ENCODE peak calls at places on chromosome 14, in ten cellular contexts. M is NCI-H2081 treated with DMSO at 0.1 percent for 48 hours; Q is amygdala; B is BJ; D is hypothalamus; N is activated gamma-delta T cell treated with Interleukin-2 at 50 U/mL for 16 hours; Z is effector CD4-positive, alpha-beta T cell; V is A172; A is stromal cell of bone marrow; Y is NCI-H1105. H is an unnamed sample.

GRCh38 chr14:92463141-92463540 is 50.4 kb upstream of the RIN3 start:
- DNase-seq in M (no peak), Q (no peak), B (no peak), D (no peak), N (no peak), Z (no peak), V (no peak), A (no peak), Y (no peak), H (no peak)

GRCh38 chr14:80751285-80751684 is 190.3 kb downstream of the CEP128 start:
- DNase-seq in M (no peak), Q (no peak), B (no peak), D (no peak), N (no peak), Z (no peak), V (no peak), A (no peak), Y (no peak), H (no peak)

GRCh38 chr14:105582639-105583038 is 56.3 kb downstream of the TMEM121 start:
- DNase-seq in M (no peak), Q (no peak), B (no peak), D (no peak), N (peak; percentile 2), Z (no peak), V (no peak), A (no peak), Y (no peak), H (no peak)

GRCh38 chr14:75069811-75070145 is 337 bp downstream of the ZC2HC1C start:
- DNase-seq in M (no peak), Q (no peak), B (no peak), D (no peak), N (no peak), Z (no peak), V (no peak), A (no peak), Y (no peak), H (no peak)

GRCh38 chr14:79658224-79658623 is 553.1 kb downstream of the DIO2 start:
- DNase-seq in M (no peak), Q (no peak), B (no peak), D (no peak), N (no peak), Z (no peak), V (no peak), A (no peak), Y (no peak), H (no peak)

GRCh38 chr14:66645716-66646115 is 137.8 kb downstream of the GPHN start:
- DNase-seq in M (no peak), Q (no peak), B (no peak), D (no peak), N (no peak), Z (no peak), V (peak; percentile 64), A (no peak), Y (no peak), H (no peak)

GRCh38 chr14:65164068-65164824 is 61.9 kb upstream of the MAX start:
- DNase-seq in M (peak; percentile 12), Q (no peak), B (no peak), D (no peak), N (peak; percentile 20), Z (peak; percentile 27), V (peak; percentile 32), A (peak; percentile 28), Y (peak; percentile 37), H (peak; percentile 12)

GRCh38 chr14:23930742-23931141 is 22.8 kb upstream of the DHRS4 start:
- DNase-seq in M (no peak), Q (no peak), B (no peak), D (no peak), N (no peak), Z (no peak), V (no peak), A (peak; percentile 77), Y (no peak), H (no peak)

GRCh38 chr14:21145437-21145836 is 10.4 kb downstream of the OR5AU1 start:
- DNase-seq in M (no peak), Q (no peak), B (no peak), D (no peak), N (no peak), Z (no peak), V (no peak), A (no peak), Y (no peak), H (no peak)